ENCODE peak calls at places on chromosomes 5 and 9, in four cellular contexts. J is AG04450, H is activated T-cell treated with anti-CD3 and anti-CD28 coated beads for 48 hours, B is NCI-H774. S is an unnamed sample.
A peak's percentile ranks its signal among the peaks of the same experiment; 100 is the strongest.

GRCh38 chr9:120490888-120491595 is 88.9 kb downstream of the CDK5RAP2 start:
- DNase-seq in J (no peak), H (no peak), B (no peak), S (no peak)

GRCh38 chr5:32059779-32060178 is 114.3 kb downstream of the GOLPH3 start:
- DNase-seq in J (no peak), H (no peak), B (no peak), S (no peak)

GRCh38 chr9:101029300-101030021 is 934 bp downstream of the PLPPR1 start:
- DNase-seq in J (no peak), H (no peak), B (no peak), S (peak; percentile 19)

GRCh38 chr5:159163027-159163699 is 46.2 kb downstream of the RNF145 start:
- DNase-seq in J (peak; percentile 58), H (no peak), B (no peak), S (no peak)

GRCh38 chr9:122122903-122123632 is 30.0 kb upstream of the TTLL11 start:
- DNase-seq in J (peak; percentile 47), H (peak; percentile 64), B (peak; percentile 51), S (peak; percentile 35)

GRCh38 chr5:8329773-8330172 is 460.8 kb downstream of the MTRR start:
- DNase-seq in J (no peak), H (no peak), B (no peak), S (no peak)

GRCh38 chr9:84917366-84918063 is 248.0 kb downstream of the NTRK2 start:
- DNase-seq in J (no peak), H (no peak), B (peak; percentile 54), S (peak; percentile 84)

GRCh38 chr5:129820-130219 is 37.9 kb downstream of the PLEKHG4B start:
- DNase-seq in J (peak; percentile 60), H (no peak), B (no peak), S (no peak)

GRCh38 chr5:96070625-96071246 is 109.1 kb upstream of the ELL2 start:
- DNase-seq in J (no peak), H (no peak), B (no peak), S (no peak)

GRCh38 chr5:35145671-35146317 is 84.5 kb downstream of the PRLR start:
- DNase-seq in J (no peak), H (no peak), B (no peak), S (no peak)

GRCh38 chr5:169548315-169548714 is 35.3 kb upstream of the SPDL1 start:
- DNase-seq in J (no peak), H (no peak), B (no peak), S (no peak)

S was measured in NCI-H146.